ENCODE peak calls at places on chromosomes 4 and X, in five cellular contexts. J is GM13977, F is cardiac fibroblast, H is HFF-Myc, L is breast epithelium. Y is an unnamed sample.

GRCh38 chr4:40388248-40388647 is 53.1 kb downstream of the CHRNA9 start:
- DNase-seq in J (no peak), F (no peak), H (no peak), L (no peak), Y (no peak)

GRCh38 chr4:12123709-12124108 is 695.0 kb upstream of the HS3ST1 start:
- DNase-seq in J (no peak), F (peak; percentile 15), H (no peak), L (no peak), Y (no peak)

GRCh38 chrX:96752776-96753175 is 68.1 kb downstream of the DIAPH2 start:
- DNase-seq in J (no peak), F (no peak), H (no peak), L (no peak), Y (no peak)

GRCh38 chr4:187209921-187210613 is 486.4 kb upstream of the FAT1 start:
- DNase-seq in J (no peak), F (peak; percentile 11), H (peak; percentile 37), L (peak; percentile 64), Y (no peak)

GRCh38 chrX:78532363-78532762 is 126.8 kb downstream of the RTL3 start:
- DNase-seq in J (no peak), F (no peak), H (no peak), L (no peak), Y (no peak)

GRCh38 chr4:76445911-76446310 is 10.9 kb downstream of the SHROOM3 start:
- DNase-seq in J (no peak), F (no peak), H (no peak), L (no peak), Y (no peak)

GRCh38 chrX:30990361-30990760 is 81.5 kb downstream of the FTHL17 start:
- DNase-seq in J (no peak), F (no peak), H (no peak), L (no peak), Y (no peak)

GRCh38 chr4:166363198-166363597 is 490.2 kb downstream of the TLL1 start:
- DNase-seq in J (no peak), F (no peak), H (no peak), L (no peak), Y (no peak)

GRCh38 chrX:47191806-47192401 is 1.7 kb upstream of the UBA1 start:
- DNase-seq in J (no peak), F (no peak), H (no peak), L (no peak), Y (no peak)

GRCh38 chr4:113008726-113009125 is 40.7 kb upstream of the ANK2 start:
- DNase-seq in J (no peak), F (no peak), H (no peak), L (no peak), Y (no peak)

GRCh38 chr4:84070293-84070692 is 428.8 kb downstream of the NKX6-1 start:
- DNase-seq in J (no peak), F (no peak), H (no peak), L (no peak), Y (no peak)

GRCh38 chr4:56727150-56727549 is 46.1 kb upstream of the HOPX start:
- DNase-seq in J (no peak), F (peak; percentile 29), H (no peak), L (no peak), Y (no peak)

GRCh38 chr4:40307627-40308497 is 27.3 kb upstream of the CHRNA9 start:
- DNase-seq in J (no peak), F (no peak), H (no peak), L (no peak), Y (peak; percentile 85)

GRCh38 chrX:81257817-81258216 is 55.9 kb downstream of the SH3BGRL start:
- DNase-seq in J (no peak), F (no peak), H (no peak), L (no peak), Y (no peak)

GRCh38 chr4:124530464-124531077 is 182.0 kb downstream of the ANKRD50 start:
- DNase-seq in J (no peak), F (peak; percentile 3), H (peak; percentile 32), L (no peak), Y (no peak)

GRCh38 chr4:101944649-101945048 is 154.1 kb downstream of the BANK1 start:
- DNase-seq in J (no peak), F (no peak), H (peak; percentile 0), L (no peak), Y (no peak)

GRCh38 chrX:130769835-130770234 is 133.2 kb downstream of the ENOX2 start:
- DNase-seq in J (no peak), F (no peak), H (no peak), L (no peak), Y (no peak)

DNA sequence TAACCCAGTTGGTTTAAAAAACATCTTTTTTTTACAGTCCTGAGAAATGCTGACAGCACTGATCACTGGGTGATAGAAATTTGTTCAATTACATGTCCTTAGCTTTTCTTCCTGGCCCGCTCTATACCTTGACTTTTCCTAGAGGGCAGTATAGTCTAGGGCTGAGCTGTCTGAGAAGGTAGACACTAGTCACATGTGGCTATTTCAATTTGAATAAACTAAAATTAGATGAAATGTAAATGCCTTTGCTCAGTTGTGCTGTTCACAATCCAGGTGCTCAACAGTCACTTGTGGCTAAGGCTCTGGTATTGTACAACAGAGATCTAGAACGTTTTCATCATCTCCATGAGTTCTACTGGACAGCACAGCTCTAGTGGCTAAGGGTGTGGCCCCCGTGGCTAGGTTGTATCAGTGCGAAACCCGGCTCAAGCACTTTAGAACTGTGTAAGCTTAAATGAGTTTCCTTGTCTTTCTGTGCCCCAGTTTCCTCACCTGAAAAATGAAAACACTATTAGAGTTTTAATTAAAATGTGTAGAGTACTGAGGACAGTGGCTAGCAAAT is 111.6 kb upstream of the WDR17 start:
- DNase-seq in J (peak; percentile 15), F (no peak), H (no peak), L (no peak), Y (no peak)
- TF ChIP-seq CTCF in J (peak; percentile 41), F (no peak), H (peak; percentile 17), L (no peak), Y (no peak)

GRCh38 chr4:105503484-105503883 is 29.6 kb upstream of the PPA2 start:
- DNase-seq in J (no peak), F (no peak), H (no peak), L (no peak), Y (no peak)

GRCh38 chr4:105509714-105510113 is 35.9 kb upstream of the PPA2 start:
- DNase-seq in J (no peak), F (no peak), H (no peak), L (no peak), Y (no peak)

DNA sequence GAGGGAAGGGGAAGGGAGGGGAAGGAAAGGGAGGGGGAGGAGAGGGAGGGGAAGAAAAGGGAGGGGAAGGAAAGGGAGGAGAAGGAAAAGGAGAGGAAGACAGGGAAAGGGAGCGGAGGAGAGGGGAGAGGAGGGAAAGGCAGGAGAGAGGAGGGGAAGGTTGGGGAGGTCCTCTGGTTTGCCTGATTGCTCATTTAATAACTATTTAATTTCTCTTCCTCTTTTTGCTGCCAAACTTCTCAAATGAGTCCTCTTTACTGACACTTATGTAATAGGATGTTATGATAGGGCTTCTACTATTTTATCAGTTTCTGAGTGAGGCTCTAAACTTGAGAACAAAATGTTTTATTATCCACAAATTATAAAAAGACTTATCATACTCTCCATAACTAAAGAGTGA is 35.4 kb upstream of the PPA2 start:
- DNase-seq in J (peak; percentile 48), F (no peak), H (no peak), L (no peak), Y (no peak)
- TF ChIP-seq CTCF in J (no peak), F (no peak), H (no peak), L (no peak), Y (no peak)

DNA sequence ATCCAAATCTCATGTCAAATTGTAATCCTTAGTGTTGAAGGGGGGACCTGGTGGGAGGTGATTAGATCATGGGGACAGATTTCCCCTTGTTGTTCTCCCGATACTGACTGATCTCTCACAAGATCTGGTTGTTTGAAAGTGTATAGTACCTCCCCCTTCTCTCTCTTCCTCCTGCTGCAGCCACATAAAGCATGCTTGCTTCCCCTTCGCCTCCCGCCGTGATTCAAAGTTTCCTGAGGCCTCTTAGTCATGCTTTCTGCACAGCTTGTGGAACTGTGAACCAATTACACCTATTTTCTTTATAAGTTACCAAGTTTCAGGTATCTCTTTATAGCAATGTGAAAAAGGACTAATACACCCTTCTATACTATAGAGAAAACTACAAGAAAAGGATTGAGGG is 1170.5 kb upstream of the AGA start:
- DNase-seq in J (no peak), F (no peak), H (no peak), L (no peak), Y (peak; percentile 20)
- TF ChIP-seq CTCF in J (no peak), F (no peak), H (no peak), L (no peak), Y (no peak)

GRCh38 chrX:11540532-11541377 is 125.0 kb downstream of the ARHGAP6 start:
- DNase-seq in J (peak; percentile 7), F (peak; percentile 15), H (no peak), L (no peak), Y (no peak)

GRCh38 chrX:11546917-11547316 is 118.8 kb downstream of the ARHGAP6 start:
- DNase-seq in J (no peak), F (no peak), H (no peak), L (no peak), Y (no peak)

GRCh38 chrX:11541510-11541909 is 124.2 kb downstream of the ARHGAP6 start:
- DNase-seq in J (no peak), F (peak; percentile 22), H (no peak), L (no peak), Y (no peak)

DNA sequence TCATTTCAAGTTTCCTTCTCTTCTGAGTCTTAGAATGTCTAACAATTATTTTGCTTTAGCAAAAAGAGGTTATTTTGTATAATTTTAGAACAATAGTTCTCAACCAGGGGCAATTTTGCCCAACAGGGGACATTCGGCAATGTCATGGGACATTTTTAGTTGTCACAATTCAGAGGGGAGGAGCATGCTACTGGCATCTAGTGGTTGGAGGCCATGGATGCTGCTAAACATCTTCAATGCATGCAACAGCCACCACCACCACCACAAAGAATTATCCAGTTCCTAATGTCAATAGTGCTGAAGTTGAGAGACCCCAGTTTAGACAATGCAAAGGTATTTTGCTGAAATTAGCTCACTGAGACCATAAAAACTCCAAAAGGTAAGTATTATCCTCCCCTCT is 122.5 kb downstream of the ARHGAP6 start:
- DNase-seq in J (no peak), F (no peak), H (no peak), L (no peak), Y (peak; percentile 1)
- TF ChIP-seq CTCF in J (peak; percentile 33), F (no peak), H (no peak), L (no peak), Y (no peak)

GRCh38 chrX:41333994-41334865 is at the start of gene DDX3X:
- DNase-seq in J (peak; percentile 91), F (peak; percentile 91), H (peak; percentile 50), L (peak; percentile 91), Y (peak; percentile 85)
- TF ChIP-seq CTCF in J (peak; percentile 35), F (no peak), H (no peak), L (no peak), Y (no peak)

GRCh38 chr4:175443547-175443946 is 368.5 kb downstream of the GPM6A start:
- DNase-seq in J (no peak), F (no peak), H (no peak), L (no peak), Y (no peak)
- TF ChIP-seq CTCF in J (no peak), F (peak; percentile 26), H (no peak), L (no peak), Y (no peak)

GRCh38 chr4:157127571-157127970 is 51.6 kb downstream of the GLRB start:
- DNase-seq in J (no peak), F (no peak), H (no peak), L (no peak), Y (no peak)

GRCh38 chr4:157128395-157128794 is 52.4 kb downstream of the GLRB start:
- DNase-seq in J (no peak), F (peak; percentile 76), H (peak; percentile 9), L (no peak), Y (no peak)
- TF ChIP-seq CTCF in J (no peak), F (peak; percentile 58), H (peak; percentile 60), L (no peak), Y (no peak)